ENCODE peak calls at places on chromosomes 12 and 14, in five cellular contexts. W, I, N, D and C are unnamed samples.

GRCh38 chr14:43914041-43914693 is 592.9 kb downstream of the FSCB start:
- DNase-seq in N (no peak), D (no peak), W (no peak), I (no peak), C (no peak)

GRCh38 chr12:14936224-14936861 is 2.0 kb downstream of the ERP27 start:
- DNase-seq in I (no peak), N (no peak), D (peak), W (no peak), C (no peak)

GRCh38 chr12:29153231-29153630 is 4.2 kb downstream of the FAR2 start:
- DNase-seq in D (peak), I (no peak), N (no peak), W (no peak), C (no peak)

GRCh38 chr12:53766881-53767280 is 15.1 kb upstream of the CISTR start:
- DNase-seq in D (no peak), W (no peak), I (no peak), N (no peak), C (no peak)

GRCh38 chr14:49940805-49941421 is 48.0 kb downstream of the ARF6 start:
- DNase-seq in N (no peak), W (no peak), I (no peak), D (no peak), C (no peak)

GRCh38 chr14:88312262-88312661 is 10.8 kb downstream of the KCNK10 start:
- DNase-seq in I (no peak), D (no peak), W (no peak), N (no peak), C (no peak)

GRCh38 chr14:103819503-103820307 is 27.7 kb downstream of the PPP1R13B start:
- DNase-seq in N (no peak), D (peak), I (no peak), W (no peak), C (no peak)

GRCh38 chr12:34287986-34288962 is 266.0 kb downstream of the ALG10 start:
- DNase-seq in N (no peak), I (no peak), D (peak), W (no peak), C (no peak)

GRCh38 chr12:2284857-2285256 is 232.1 kb downstream of the CACNA1C start:
- DNase-seq in I (no peak), W (peak), N (peak), D (peak), C (peak)

GRCh38 chr12:45246202-45246601 is 30.3 kb downstream of the ANO6 start:
- DNase-seq in N (no peak), D (no peak), I (no peak), W (no peak), C (no peak)

GRCh38 chr12:111645433-111645832 is 40.3 kb downstream of the BRAP start:
- DNase-seq in D (no peak), N (peak), W (no peak), I (no peak), C (no peak)

GRCh38 chr14:77124345-77125274 is 17.0 kb downstream of the ZDHHC22 start:
- DNase-seq in I (peak), N (no peak), D (peak), W (peak), C (peak)

GRCh38 chr12:25155031-25155576 is 39.9 kb downstream of the DNAI7 start:
- DNase-seq in W (no peak), D (no peak), I (no peak), N (peak), C (no peak)

GRCh38 chr14:53010193-53010592 is 59.3 kb upstream of the FERMT2 start:
- DNase-seq in N (no peak), D (no peak), W (no peak), I (no peak), C (no peak)

GRCh38 chr12:24894869-24895268 is 54.0 kb downstream of the BCAT1 start:
- DNase-seq in I (no peak), D (no peak), W (no peak), N (no peak), C (no peak)

GRCh38 chr12:131499160-131499863 is 211.6 kb upstream of the SFSWAP start:
- DNase-seq in I (no peak), D (no peak), N (no peak), W (peak), C (no peak)

GRCh38 chr12:107423531-107423930 is 262.1 kb upstream of the PWP1 start:
- DNase-seq in W (no peak), I (no peak), N (no peak), D (no peak), C (no peak)

GRCh38 chr12:132584472-132584871 is 25.9 kb downstream of the LRCOL1 start:
- DNase-seq in W (no peak), I (no peak), N (no peak), D (no peak), C (no peak)

GRCh38 chr12:58502236-58502635 is 418.1 kb downstream of the LRIG3 start:
- DNase-seq in D (no peak), N (no peak), W (no peak), I (no peak), C (no peak)

GRCh38 chr12:80936642-80937390 is 918 bp downstream of the LIN7A start:
- DNase-seq in N (peak), W (no peak), I (peak), D (peak), C (peak)

GRCh38 chr12:89334770-89335169 is 17.5 kb downstream of the DUSP6 start:
- DNase-seq in D (no peak), W (no peak), I (no peak), N (no peak), C (no peak)

GRCh38 chr14:95204705-95205104 is 47.4 kb upstream of the DICER1 start:
- DNase-seq in D (no peak), W (no peak), N (no peak), I (no peak), C (no peak)

GRCh38 chr12:113247123-113248045 is 26.1 kb downstream of the TPCN1 start:
- DNase-seq in I (peak), D (no peak), N (no peak), W (no peak), C (no peak)

GRCh38 chr12:117097159-117097558 is 2.1 kb downstream of the TESC start:
- DNase-seq in W (no peak), I (peak), N (no peak), D (no peak), C (no peak)

GRCh38 chr14:67757175-67757574 is 55.5 kb downstream of the RDH12 start:
- DNase-seq in I (no peak), N (no peak), D (no peak), W (no peak), C (no peak)